ENCODE peak calls at places on chromosomes 16 and 17, in eight cellular contexts. N is adrenal gland, D is upper lobe of right lung, G is BE2C, I is right atrium auricular region, X is left ventricle myocardium inferior, S is mammary epithelial cell, V is right cardiac atrium. A is an unnamed sample. For H3K9me3, the result is how much of the 10 kb centered on the place peaks cover.

GRCh38 chr16:66798162-66798561 is 3.2 kb downstream of the TERB1 start:
- DNase-seq in N (no peak), D (no peak), G (no peak), I (no peak), X (no peak), S (peak), V (no peak), A (no peak)

GRCh38 chr16:84501077-84501735 is 3.3 kb downstream of the MEAK7 start:
- DNase-seq in N (no peak), D (peak), G (no peak), I (no peak), X (no peak), S (peak), V (no peak), A (no peak)

GRCh38 chr16:75010427-75010826 is 11.6 kb downstream of the ZNRF1 start:
- DNase-seq in N (no peak), D (no peak), G (no peak), I (no peak), X (no peak), S (no peak), V (no peak), A (no peak)

GRCh38 chr16:14244344-14245010 is 173.4 kb downstream of the MRTFB start:
- DNase-seq in N (no peak), D (no peak), G (no peak), I (no peak), X (no peak), S (no peak), V (no peak), A (no peak)

GRCh38 chr16:77299395-77299794 is 100.2 kb downstream of the SYCE1L start:
- DNase-seq in N (no peak), D (no peak), G (no peak), I (no peak), X (no peak), S (peak), V (no peak), A (no peak)

GRCh38 chr17:48637323-48638260 is 11.4 kb upstream of the HOXB9 start:
- DNase-seq in N (no peak), D (peak), G (no peak), I (no peak), X (no peak), S (peak), V (no peak), A (no peak)

GRCh38 chr17:78529871-78530670 is 47.1 kb downstream of the DNAH17 start:
- DNase-seq in N (no peak), D (peak), G (peak), I (no peak), X (no peak), S (no peak), V (no peak), A (no peak)

GRCh38 chr17:47413872-47414271 is 90.1 kb downstream of the EFCAB13 start:
- DNase-seq in N (no peak), D (no peak), G (no peak), I (no peak), X (no peak), S (no peak), V (no peak), A (no peak)

GRCh38 chr16:85767569-85767968 is 16.7 kb upstream of the C16orf74 start:
- DNase-seq in N (peak), D (no peak), G (no peak), I (no peak), X (no peak), S (peak), V (no peak), A (no peak)

GRCh38 chr17:44602390-44602789 is 45.1 kb downstream of the FZD2 start:
- DNase-seq in N (no peak), D (no peak), G (no peak), I (no peak), X (no peak), S (no peak), V (no peak), A (no peak)

GRCh38 chr16:79042886-79043285 is 557.7 kb downstream of the MAF start:
- DNase-seq in N (no peak), D (no peak), G (no peak), I (no peak), X (no peak), S (no peak), V (no peak), A (peak)

GRCh38 chr16:4767872-4768548 is 1.0 kb upstream of the ZNF500 start:
- DNase-seq in N (peak), D (no peak), G (no peak), I (no peak), X (no peak), S (peak), V (no peak), A (no peak)

GRCh38 chr17:14121952-14122351 is 52.6 kb downstream of the COX10 start:
- DNase-seq in N (no peak), D (no peak), G (no peak), I (no peak), X (no peak), S (no peak), V (no peak), A (no peak)

GRCh38 chr17:47703191-47703591 is 9.2 kb downstream of the TBKBP1 start:
- DNase-seq in N (no peak), D (peak), G (no peak), I (no peak), X (no peak), S (no peak), V (no peak), A (peak)

GRCh38 chr17:7403043-7403901 is 625 bp downstream of the TMEM256 start:
- DNase-seq in N (peak), D (peak), G (peak), I (peak), X (peak), S (no peak), V (peak), A (peak)

GRCh38 chr16:23334421-23334853 is 32.3 kb downstream of the SCNN1B start:
- DNase-seq in N (no peak), D (no peak), G (no peak), I (no peak), X (no peak), S (no peak), V (no peak), A (no peak)

GRCh38 chr17:50093807-50094206 is 1.3 kb upstream of the PDK2 start:
- DNase-seq in N (no peak), D (no peak), G (no peak), I (no peak), X (no peak), S (peak), V (no peak), A (no peak)

DNA sequence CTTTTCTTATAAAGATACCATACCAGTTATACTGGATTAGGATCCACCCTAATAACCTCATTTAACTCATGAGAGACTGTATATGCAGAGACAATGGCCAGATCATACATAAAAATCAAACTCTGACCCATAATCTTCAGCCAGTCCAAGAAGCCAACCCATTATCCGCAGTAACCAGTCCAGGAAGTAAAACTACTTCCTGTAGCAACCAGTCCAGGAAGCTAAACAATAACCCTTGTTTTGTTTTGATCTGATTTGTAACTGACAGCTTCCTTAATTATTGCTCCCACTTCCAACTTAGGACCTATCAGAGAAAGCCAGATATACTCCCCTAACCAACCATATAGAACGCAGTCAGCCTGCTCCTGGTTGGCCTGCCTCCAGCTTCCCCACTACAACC is 19.2 kb upstream of the SSTR2 start:
- DNase-seq in N (no peak), D (no peak), G (no peak), I (no peak), X (no peak), S (no peak), V (no peak), A (no peak)
- H3K9me3 ChIP-seq in N (under half), D (under half), G (under half), I (under half), X (under half), S (under half), V (under half), A (under half)

GRCh38 chr17:17834974-17835373 is 1.8 kb downstream of the SREBF1 start:
- DNase-seq in N (no peak), D (no peak), G (no peak), I (no peak), X (no peak), S (no peak), V (no peak), A (no peak)
- H3K4me3 ChIP-seq in N (no peak), D (peak), G (peak), I (peak), X (peak), S (peak), V (no peak), A (no peak)

DNA sequence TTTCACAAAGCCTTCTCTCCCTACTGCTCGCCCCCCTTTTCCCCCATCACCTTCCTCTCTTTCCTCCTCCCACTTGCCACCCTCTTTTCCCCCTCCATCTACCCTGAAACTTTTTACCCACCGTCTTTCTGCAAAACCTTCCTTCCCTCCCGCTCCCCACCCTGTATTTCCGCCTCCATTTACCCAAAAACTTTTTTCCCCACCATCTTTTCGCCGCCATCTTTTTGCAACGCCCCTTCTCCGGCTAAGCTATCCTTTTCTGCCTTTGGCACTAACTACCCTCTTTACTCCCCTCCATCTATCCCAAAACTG is 205.2 kb upstream of the WSB1 start:
- DNase-seq in N (no peak), D (no peak), G (no peak), I (no peak), X (no peak), S (no peak), V (no peak), A (no peak)
- H3K9me3 ChIP-seq in N (under half), D (under half), G (under half), I (under half), X (under half), S (under half), V (under half), A (under half)

GRCh38 chr16:30986129-30986991 is 1.4 kb downstream of the HSD3B7 start:
- DNase-seq in N (no peak), D (no peak), G (no peak), I (no peak), X (no peak), S (no peak), V (no peak), A (no peak)

GRCh38 chr16:30983898-30984610 is 953 bp upstream of the HSD3B7 start:
- DNase-seq in N (no peak), D (no peak), G (no peak), I (no peak), X (no peak), S (no peak), V (no peak), A (no peak)

GRCh38 chr16:30983289-30983889 is 1.6 kb upstream of the HSD3B7 start:
- DNase-seq in N (no peak), D (no peak), G (no peak), I (no peak), X (no peak), S (no peak), V (no peak), A (no peak)

GRCh38 chr16:30985401-30986128 is 558 bp downstream of the HSD3B7 start:
- DNase-seq in N (peak), D (peak), G (no peak), I (peak), X (no peak), S (peak), V (peak), A (no peak)

GRCh38 chr16:30984669-30985400 is at the start of gene HSD3B7:
- DNase-seq in N (peak), D (peak), G (peak), I (peak), X (peak), S (peak), V (peak), A (peak)
- H3K4me3 ChIP-seq in N (peak), D (peak), G (no peak), I (peak), X (peak), S (peak), V (peak), A (no peak)

A was measured in CD8-positive, alpha-beta memory T cell.